ENCODE peak calls at places on chromosomes 5 and 9, in nine cellular contexts. One of them, this sample, is unnamed.

GRCh38 chr5:147452137-147452838 is 57.6 kb downstream of the DPYSL3 start:
- DNase-seq in MCF 10A: no peak
- DNase-seq in right lobe of liver: no peak
- DNase-seq in activated B cell treated with CpG ODN at 0.5 μM for 24 hours: no peak
- DNase-seq in tibial nerve: no peak
- DNase-seq in body of pancreas: no peak
- DNase-seq in astrocyte: no peak
- DNase-seq in HFF-Myc: no peak
- DNase-seq in A549: no peak
- DNase-seq in this sample: no peak

GRCh38 chr5:141330299-141331080 is at the start of gene PCDHGA1:
- DNase-seq in MCF 10A: peak; percentile 60
- DNase-seq in right lobe of liver: peak; percentile 26
- DNase-seq in activated B cell treated with CpG ODN at 0.5 μM for 24 hours: no peak
- DNase-seq in tibial nerve: no peak
- DNase-seq in body of pancreas: no peak
- DNase-seq in astrocyte: no peak
- DNase-seq in HFF-Myc: no peak
- DNase-seq in A549: peak; percentile 74
- DNase-seq in this sample: no peak

GRCh38 chr9:135461936-135462335 is 17.6 kb upstream of the PPP1R26 start:
- DNase-seq in MCF 10A: no peak
- DNase-seq in right lobe of liver: no peak
- DNase-seq in activated B cell treated with CpG ODN at 0.5 μM for 24 hours: no peak
- DNase-seq in tibial nerve: no peak
- DNase-seq in body of pancreas: no peak
- DNase-seq in astrocyte: no peak
- DNase-seq in HFF-Myc: no peak
- DNase-seq in A549: no peak
- DNase-seq in this sample: no peak

GRCh38 chr9:38000332-38000731 is 68.7 kb downstream of the SHB start:
- DNase-seq in MCF 10A: no peak
- DNase-seq in right lobe of liver: no peak
- DNase-seq in activated B cell treated with CpG ODN at 0.5 μM for 24 hours: no peak
- DNase-seq in tibial nerve: no peak
- DNase-seq in body of pancreas: no peak
- DNase-seq in astrocyte: no peak
- DNase-seq in HFF-Myc: no peak
- DNase-seq in A549: no peak
- DNase-seq in this sample: no peak

GRCh38 chr5:150159741-150160179 is 4.1 kb upstream of the PDGFRB start:
- DNase-seq in MCF 10A: no peak
- DNase-seq in right lobe of liver: no peak
- DNase-seq in activated B cell treated with CpG ODN at 0.5 μM for 24 hours: no peak
- DNase-seq in tibial nerve: no peak
- DNase-seq in body of pancreas: peak; percentile 25
- DNase-seq in astrocyte: peak; percentile 56
- DNase-seq in HFF-Myc: no peak
- DNase-seq in A549: no peak
- DNase-seq in this sample: no peak

GRCh38 chr5:108193021-108193795 is 188.7 kb downstream of the FBXL17 start:
- DNase-seq in MCF 10A: peak; percentile 36
- DNase-seq in right lobe of liver: no peak
- DNase-seq in activated B cell treated with CpG ODN at 0.5 μM for 24 hours: no peak
- DNase-seq in tibial nerve: no peak
- DNase-seq in body of pancreas: no peak
- DNase-seq in astrocyte: peak; percentile 84
- DNase-seq in HFF-Myc: peak; percentile 35
- DNase-seq in A549: peak; percentile 5
- DNase-seq in this sample: no peak

GRCh38 chr9:79759460-79759859 is 187.7 kb downstream of the TLE4 start:
- DNase-seq in MCF 10A: peak; percentile 6
- DNase-seq in right lobe of liver: no peak
- DNase-seq in activated B cell treated with CpG ODN at 0.5 μM for 24 hours: no peak
- DNase-seq in tibial nerve: no peak
- DNase-seq in body of pancreas: no peak
- DNase-seq in astrocyte: no peak
- DNase-seq in HFF-Myc: no peak
- DNase-seq in A549: no peak
- DNase-seq in this sample: no peak

GRCh38 chr9:107222020-107222522 is 61.0 kb upstream of the RAD23B start:
- DNase-seq in MCF 10A: no peak
- DNase-seq in right lobe of liver: no peak
- DNase-seq in activated B cell treated with CpG ODN at 0.5 μM for 24 hours: no peak
- DNase-seq in tibial nerve: no peak
- DNase-seq in body of pancreas: no peak
- DNase-seq in astrocyte: peak; percentile 61
- DNase-seq in HFF-Myc: no peak
- DNase-seq in A549: peak; percentile 17
- DNase-seq in this sample: no peak

GRCh38 chr9:111902396-111903147 is 6.0 kb downstream of the UGCG start:
- DNase-seq in MCF 10A: no peak
- DNase-seq in right lobe of liver: no peak
- DNase-seq in activated B cell treated with CpG ODN at 0.5 μM for 24 hours: no peak
- DNase-seq in tibial nerve: no peak
- DNase-seq in body of pancreas: no peak
- DNase-seq in astrocyte: peak; percentile 81
- DNase-seq in HFF-Myc: no peak
- DNase-seq in A549: no peak
- DNase-seq in this sample: no peak

GRCh38 chr5:134110382-134110781 is 4.1 kb upstream of the TCF7 start:
- DNase-seq in MCF 10A: peak; percentile 72
- DNase-seq in right lobe of liver: no peak
- DNase-seq in activated B cell treated with CpG ODN at 0.5 μM for 24 hours: no peak
- DNase-seq in tibial nerve: no peak
- DNase-seq in body of pancreas: no peak
- DNase-seq in astrocyte: no peak
- DNase-seq in HFF-Myc: no peak
- DNase-seq in A549: no peak
- DNase-seq in this sample: no peak

GRCh38 chr9:132548971-132549649 is 33.3 kb upstream of the BARHL1 start:
- DNase-seq in MCF 10A: no peak
- DNase-seq in right lobe of liver: no peak
- DNase-seq in activated B cell treated with CpG ODN at 0.5 μM for 24 hours: no peak
- DNase-seq in tibial nerve: no peak
- DNase-seq in body of pancreas: no peak
- DNase-seq in astrocyte: peak; percentile 2
- DNase-seq in HFF-Myc: no peak
- DNase-seq in A549: no peak
- DNase-seq in this sample: no peak

GRCh38 chr9:132579427-132579798 is 3.0 kb upstream of the BARHL1 start:
- DNase-seq in MCF 10A: no peak
- DNase-seq in right lobe of liver: no peak
- DNase-seq in activated B cell treated with CpG ODN at 0.5 μM for 24 hours: no peak
- DNase-seq in tibial nerve: no peak
- DNase-seq in body of pancreas: no peak
- DNase-seq in astrocyte: no peak
- DNase-seq in HFF-Myc: no peak
- DNase-seq in A549: no peak
- DNase-seq in this sample: no peak

GRCh38 chr5:131634666-131634995 is 398 bp downstream of the RAPGEF6 start:
- DNase-seq in MCF 10A: peak; percentile 73
- DNase-seq in right lobe of liver: no peak
- DNase-seq in activated B cell treated with CpG ODN at 0.5 μM for 24 hours: no peak
- DNase-seq in tibial nerve: peak; percentile 33
- DNase-seq in body of pancreas: peak; percentile 58
- DNase-seq in astrocyte: peak; percentile 29
- DNase-seq in HFF-Myc: no peak
- DNase-seq in A549: peak; percentile 77
- DNase-seq in this sample: peak; percentile 38

GRCh38 chr9:88258012-88258411 is 119.7 kb upstream of the SPATA31C2 start:
- DNase-seq in MCF 10A: peak; percentile 35
- DNase-seq in right lobe of liver: no peak
- DNase-seq in activated B cell treated with CpG ODN at 0.5 μM for 24 hours: no peak
- DNase-seq in tibial nerve: no peak
- DNase-seq in body of pancreas: peak; percentile 30
- DNase-seq in astrocyte: peak; percentile 81
- DNase-seq in HFF-Myc: no peak
- DNase-seq in A549: no peak
- DNase-seq in this sample: no peak

GRCh38 chr9:69649566-69650260 is 22.5 kb downstream of the APBA1 start:
- DNase-seq in MCF 10A: no peak
- DNase-seq in right lobe of liver: no peak
- DNase-seq in activated B cell treated with CpG ODN at 0.5 μM for 24 hours: no peak
- DNase-seq in tibial nerve: no peak
- DNase-seq in body of pancreas: no peak
- DNase-seq in astrocyte: peak; percentile 70
- DNase-seq in HFF-Myc: no peak
- DNase-seq in A549: no peak
- DNase-seq in this sample: no peak

GRCh38 chr5:133930061-133930823 is 38.2 kb downstream of the C5orf15 start:
- DNase-seq in MCF 10A: peak; percentile 20
- DNase-seq in right lobe of liver: no peak
- DNase-seq in activated B cell treated with CpG ODN at 0.5 μM for 24 hours: peak; percentile 35
- DNase-seq in tibial nerve: no peak
- DNase-seq in body of pancreas: no peak
- DNase-seq in astrocyte: peak; percentile 82
- DNase-seq in HFF-Myc: no peak
- DNase-seq in A549: no peak
- DNase-seq in this sample: no peak

GRCh38 chr5:93532370-93532769 is 48.6 kb downstream of the NR2F1-AS1 start:
- DNase-seq in MCF 10A: peak; percentile 89
- DNase-seq in right lobe of liver: peak; percentile 70
- DNase-seq in activated B cell treated with CpG ODN at 0.5 μM for 24 hours: no peak
- DNase-seq in tibial nerve: peak; percentile 84
- DNase-seq in body of pancreas: peak; percentile 79
- DNase-seq in astrocyte: peak; percentile 93
- DNase-seq in HFF-Myc: peak; percentile 30
- DNase-seq in A549: peak; percentile 9
- DNase-seq in this sample: no peak

GRCh38 chr9:32350682-32351081 is 33.8 kb upstream of the ACO1 start:
- DNase-seq in MCF 10A: peak; percentile 33
- DNase-seq in right lobe of liver: no peak
- DNase-seq in activated B cell treated with CpG ODN at 0.5 μM for 24 hours: no peak
- DNase-seq in tibial nerve: no peak
- DNase-seq in body of pancreas: no peak
- DNase-seq in astrocyte: peak; percentile 8
- DNase-seq in HFF-Myc: no peak
- DNase-seq in A549: peak; percentile 42
- DNase-seq in this sample: no peak
- TF ChIP-seq CTCF in MCF 10A: peak; percentile 28
- TF ChIP-seq CTCF in right lobe of liver: peak; percentile 44
- TF ChIP-seq CTCF in activated B cell treated with CpG ODN at 0.5 μM for 24 hours: no peak
- TF ChIP-seq CTCF in tibial nerve: peak; percentile 35
- TF ChIP-seq CTCF in body of pancreas: peak; percentile 18
- TF ChIP-seq CTCF in astrocyte: peak; percentile 29
- TF ChIP-seq CTCF in HFF-Myc: no peak
- TF ChIP-seq CTCF in A549: peak; percentile 56
- TF ChIP-seq CTCF in this sample: peak; percentile 58

DNA sequence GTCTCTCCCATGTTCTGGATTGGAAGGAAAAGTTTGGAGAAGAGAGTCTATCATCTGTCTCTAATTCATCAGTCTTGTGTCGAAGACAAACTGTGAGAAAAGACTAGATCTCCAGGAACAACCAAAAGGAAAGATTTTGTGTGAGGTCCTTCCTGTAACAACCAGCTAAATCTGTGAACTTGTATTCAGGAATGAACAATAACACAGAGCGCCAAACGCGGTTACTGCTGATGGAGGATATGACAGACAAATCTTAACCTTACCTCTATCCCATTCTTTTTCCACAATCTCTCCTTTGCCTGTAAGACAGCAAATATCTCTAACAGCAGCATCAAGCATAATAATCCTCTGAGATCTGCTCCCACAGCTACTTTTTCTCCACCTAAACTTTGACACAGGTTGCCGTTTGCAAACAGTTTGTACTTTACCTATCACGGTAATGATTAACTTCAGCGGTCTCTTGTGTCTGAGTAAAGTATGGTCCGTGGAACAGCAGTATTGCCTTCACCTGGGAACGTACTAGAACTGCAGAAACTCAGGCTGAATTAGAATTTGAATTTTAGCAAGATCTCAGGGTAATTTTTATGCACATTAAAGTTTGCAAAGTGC is 387.6 kb downstream of the ELAVL2 start:
- DNase-seq in MCF 10A: no peak
- DNase-seq in right lobe of liver: no peak
- DNase-seq in activated B cell treated with CpG ODN at 0.5 μM for 24 hours: no peak
- DNase-seq in tibial nerve: no peak
- DNase-seq in body of pancreas: no peak
- DNase-seq in astrocyte: no peak
- DNase-seq in HFF-Myc: no peak
- DNase-seq in A549: no peak
- DNase-seq in this sample: no peak
- TF ChIP-seq CTCF in MCF 10A: no peak
- TF ChIP-seq CTCF in right lobe of liver: peak; percentile 15
- TF ChIP-seq CTCF in activated B cell treated with CpG ODN at 0.5 μM for 24 hours: no peak
- TF ChIP-seq CTCF in tibial nerve: no peak
- TF ChIP-seq CTCF in body of pancreas: no peak
- TF ChIP-seq CTCF in astrocyte: no peak
- TF ChIP-seq CTCF in HFF-Myc: no peak
- TF ChIP-seq CTCF in A549: no peak
- TF ChIP-seq CTCF in this sample: no peak

GRCh38 chr9:100074093-100074492 is 24.7 kb downstream of the ERP44 start:
- DNase-seq in MCF 10A: no peak
- DNase-seq in right lobe of liver: no peak
- DNase-seq in activated B cell treated with CpG ODN at 0.5 μM for 24 hours: no peak
- DNase-seq in tibial nerve: no peak
- DNase-seq in body of pancreas: no peak
- DNase-seq in astrocyte: peak; percentile 74
- DNase-seq in HFF-Myc: no peak
- DNase-seq in A549: no peak
- DNase-seq in this sample: no peak
- TF ChIP-seq CTCF in MCF 10A: no peak
- TF ChIP-seq CTCF in right lobe of liver: no peak
- TF ChIP-seq CTCF in activated B cell treated with CpG ODN at 0.5 μM for 24 hours: no peak
- TF ChIP-seq CTCF in tibial nerve: no peak
- TF ChIP-seq CTCF in body of pancreas: no peak
- TF ChIP-seq CTCF in astrocyte: no peak
- TF ChIP-seq CTCF in HFF-Myc: no peak
- TF ChIP-seq CTCF in A549: no peak
- TF ChIP-seq CTCF in this sample: no peak

GRCh38 chr9:99224445-99224844 is 2.4 kb downstream of the SEC61B start:
- DNase-seq in MCF 10A: no peak
- DNase-seq in right lobe of liver: no peak
- DNase-seq in activated B cell treated with CpG ODN at 0.5 μM for 24 hours: no peak
- DNase-seq in tibial nerve: no peak
- DNase-seq in body of pancreas: no peak
- DNase-seq in astrocyte: no peak
- DNase-seq in HFF-Myc: no peak
- DNase-seq in A549: no peak
- DNase-seq in this sample: no peak

GRCh38 chr9:99221266-99221622 is 498 bp downstream of the ALG2 start:
- DNase-seq in MCF 10A: no peak
- DNase-seq in right lobe of liver: no peak
- DNase-seq in activated B cell treated with CpG ODN at 0.5 μM for 24 hours: no peak
- DNase-seq in tibial nerve: no peak
- DNase-seq in body of pancreas: no peak
- DNase-seq in astrocyte: no peak
- DNase-seq in HFF-Myc: no peak
- DNase-seq in A549: no peak
- DNase-seq in this sample: no peak

GRCh38 chr9:99226054-99226453 is 4.0 kb downstream of the SEC61B start:
- DNase-seq in MCF 10A: no peak
- DNase-seq in right lobe of liver: no peak
- DNase-seq in activated B cell treated with CpG ODN at 0.5 μM for 24 hours: no peak
- DNase-seq in tibial nerve: no peak
- DNase-seq in body of pancreas: no peak
- DNase-seq in astrocyte: no peak
- DNase-seq in HFF-Myc: no peak
- DNase-seq in A549: no peak
- DNase-seq in this sample: no peak

GRCh38 chr9:99222416-99223280 is 566 bp downstream of the SEC61B start:
- DNase-seq in MCF 10A: no peak
- DNase-seq in right lobe of liver: no peak
- DNase-seq in activated B cell treated with CpG ODN at 0.5 μM for 24 hours: no peak
- DNase-seq in tibial nerve: no peak
- DNase-seq in body of pancreas: no peak
- DNase-seq in astrocyte: peak; percentile 6
- DNase-seq in HFF-Myc: no peak
- DNase-seq in A549: no peak
- DNase-seq in this sample: no peak

GRCh38 chr9:99221623-99222415 is at the start of the genes ALG2 and SEC61B:
- DNase-seq in MCF 10A: peak; percentile 92
- DNase-seq in right lobe of liver: peak; percentile 95
- DNase-seq in activated B cell treated with CpG ODN at 0.5 μM for 24 hours: peak; percentile 84
- DNase-seq in tibial nerve: peak; percentile 89
- DNase-seq in body of pancreas: peak; percentile 94
- DNase-seq in astrocyte: peak; percentile 95
- DNase-seq in HFF-Myc: peak; percentile 76
- DNase-seq in A549: peak; percentile 95
- DNase-seq in this sample: peak; percentile 86
- TF ChIP-seq CTCF in MCF 10A: no peak
- TF ChIP-seq CTCF in right lobe of liver: no peak
- TF ChIP-seq CTCF in activated B cell treated with CpG ODN at 0.5 μM for 24 hours: no peak
- TF ChIP-seq CTCF in tibial nerve: no peak
- TF ChIP-seq CTCF in body of pancreas: peak; percentile 25
- TF ChIP-seq CTCF in astrocyte: no peak
- TF ChIP-seq CTCF in HFF-Myc: no peak
- TF ChIP-seq CTCF in A549: no peak
- TF ChIP-seq CTCF in this sample: no peak